ENCODE peak calls at places on chromosomes 6 and 20, in seven cellular contexts. U, F, K, L, R, G and W are unnamed samples.

GRCh38 chr6:168145747-168146596 is 67.0 kb upstream of the FRMD1 start:
- DNase-seq in U (no peak), F (no peak), K (no peak), L (no peak), R (no peak), G (no peak), W (peak)

GRCh38 chr6:95648636-95649035 is 71.3 kb downstream of the MANEA start:
- DNase-seq in U (no peak), F (no peak), K (no peak), L (no peak), R (no peak), G (no peak), W (no peak)

GRCh38 chr6:42118162-42119001 is 24.0 kb downstream of the C6orf132 start:
- DNase-seq in U (peak), F (no peak), K (no peak), L (peak), R (no peak), G (no peak), W (no peak)

GRCh38 chr6:47135772-47136171 is 93.6 kb upstream of the ADGRF1 start:
- DNase-seq in U (no peak), F (peak), K (peak), L (peak), R (no peak), G (no peak), W (no peak)

GRCh38 chr6:34031567-34032383 is 114.1 kb downstream of the GRM4 start:
- DNase-seq in U (no peak), F (no peak), K (no peak), L (no peak), R (no peak), G (no peak), W (no peak)

GRCh38 chr20:9758752-9759151 is 80.1 kb downstream of the PAK5 start:
- DNase-seq in U (no peak), F (no peak), K (no peak), L (no peak), R (no peak), G (no peak), W (no peak)

GRCh38 chr20:37596890-37597539 is 69.3 kb upstream of the BLCAP start:
- DNase-seq in U (no peak), F (no peak), K (no peak), L (no peak), R (no peak), G (no peak), W (no peak)

GRCh38 chr6:11848852-11849731 is 70.5 kb upstream of the ADTRP start:
- DNase-seq in U (no peak), F (no peak), K (peak), L (no peak), R (no peak), G (no peak), W (no peak)

GRCh38 chr6:73802366-73802765 is 106.4 kb downstream of the CD109 start:
- DNase-seq in U (no peak), F (no peak), K (peak), L (no peak), R (no peak), G (no peak), W (no peak)

GRCh38 chr6:25027221-25027916 is 91.6 kb upstream of the RIPOR2 start:
- DNase-seq in U (no peak), F (no peak), K (no peak), L (no peak), R (no peak), G (no peak), W (peak)

GRCh38 chr6:158026054-158026900 is 44.6 kb downstream of the SYNJ2 start:
- DNase-seq in U (peak), F (peak), K (peak), L (peak), R (no peak), G (peak), W (peak)

GRCh38 chr6:147287869-147288271 is 83.7 kb downstream of the STXBP5 start:
- DNase-seq in U (peak), F (peak), K (peak), L (peak), R (no peak), G (no peak), W (no peak)

GRCh38 chr6:136762022-136762975 is 30.0 kb downstream of the MAP3K5 start:
- DNase-seq in U (no peak), F (no peak), K (no peak), L (no peak), R (no peak), G (no peak), W (no peak)

GRCh38 chr20:47662483-47663353 is 122.6 kb downstream of the SULF2 start:
- DNase-seq in U (no peak), F (no peak), K (no peak), L (no peak), R (no peak), G (no peak), W (no peak)

GRCh38 chr6:154686162-154686561 is 47.1 kb upstream of the SCAF8 start:
- DNase-seq in U (no peak), F (no peak), K (no peak), L (no peak), R (no peak), G (no peak), W (no peak)

GRCh38 chr6:70724524-70724923 is 56.8 kb downstream of the SMAP1 start:
- DNase-seq in U (no peak), F (no peak), K (no peak), L (no peak), R (no peak), G (no peak), W (no peak)

GRCh38 chr20:48919882-48920526 is 1.5 kb upstream of the ARFGEF2 start:
- DNase-seq in U (peak), F (no peak), K (no peak), L (no peak), R (no peak), G (no peak), W (no peak)

GRCh38 chr6:18237167-18237566 is 27.2 kb downstream of the DEK start:
- DNase-seq in U (no peak), F (no peak), K (no peak), L (no peak), R (no peak), G (no peak), W (no peak)

GRCh38 chr6:139423970-139424667 is 49.7 kb upstream of the CITED2 start:
- DNase-seq in U (no peak), F (no peak), K (no peak), L (no peak), R (no peak), G (no peak), W (no peak)

GRCh38 chr6:35764238-35764896 is 12.0 kb upstream of the CLPSL2 start:
- DNase-seq in U (no peak), F (no peak), K (no peak), L (no peak), R (no peak), G (no peak), W (no peak)

GRCh38 chr6:45687570-45687969 is 309.8 kb upstream of the SUPT3H start:
- DNase-seq in U (no peak), F (no peak), K (no peak), L (no peak), R (no peak), G (no peak), W (no peak)

GRCh38 chr20:53274807-53275206 is 302.6 kb downstream of the TSHZ2 start:
- DNase-seq in U (no peak), F (no peak), K (no peak), L (no peak), R (no peak), G (no peak), W (no peak)

GRCh38 chr6:36843169-36843568 is 3.9 kb upstream of the CPNE5 start:
- DNase-seq in U (no peak), F (no peak), K (no peak), L (no peak), R (no peak), G (no peak), W (no peak)

GRCh38 chr6:87183687-87184086 is 28.3 kb downstream of the ZNF292 start:
- DNase-seq in U (no peak), F (peak), K (peak), L (peak), R (no peak), G (no peak), W (no peak)

GRCh38 chr6:75843401-75843800 is 94.4 kb downstream of the MYO6 start:
- DNase-seq in U (no peak), F (no peak), K (no peak), L (no peak), R (no peak), G (no peak), W (no peak)

GRCh38 chr20:60123652-60124051 is 165.4 kb downstream of the CDH26 start:
- DNase-seq in U (no peak), F (no peak), K (no peak), L (peak), R (no peak), G (no peak), W (no peak)

GRCh38 chr6:14732845-14733757 is 512.8 kb upstream of the JARID2 start:
- DNase-seq in U (peak), F (peak), K (peak), L (peak), R (no peak), G (no peak), W (no peak)

GRCh38 chr20:38129248-38129865 is 35.7 kb downstream of the TGM2 start:
- DNase-seq in U (no peak), F (no peak), K (no peak), L (no peak), R (no peak), G (no peak), W (no peak)

GRCh38 chr20:51287628-51288413 is 254.7 kb downstream of the NFATC2 start:
- DNase-seq in U (no peak), F (no peak), K (no peak), L (no peak), R (no peak), G (peak), W (no peak)

GRCh38 chr20:9458075-9458818 is 56.1 kb upstream of the LAMP5 start:
- DNase-seq in U (peak), F (peak), K (peak), L (peak), R (no peak), G (no peak), W (no peak)

GRCh38 chr20:49187330-49188100 is 619 bp downstream of the STAU1 start:
- DNase-seq in U (peak), F (no peak), K (no peak), L (no peak), R (peak), G (peak), W (no peak)

GRCh38 chr6:38248500-38249234 is 391.1 kb downstream of the BTBD9 start:
- DNase-seq in U (no peak), F (peak), K (peak), L (peak), R (no peak), G (no peak), W (no peak)

GRCh38 chr6:163338671-163339405 is 75.7 kb upstream of the QKI start:
- DNase-seq in U (peak), F (peak), K (peak), L (no peak), R (no peak), G (peak), W (no peak)

GRCh38 chr6:36349240-36349639 is 12.6 kb upstream of the BNIP5 start:
- DNase-seq in U (no peak), F (no peak), K (no peak), L (peak), R (no peak), G (peak), W (no peak)

GRCh38 chr6:127120109-127120786 is 1.8 kb downstream of the RSPO3 start:
- DNase-seq in U (no peak), F (no peak), K (no peak), L (no peak), R (peak), G (no peak), W (no peak)

GRCh38 chr6:169079650-169080049 is 174.0 kb downstream of the THBS2 start:
- DNase-seq in U (no peak), F (no peak), K (no peak), L (no peak), R (no peak), G (no peak), W (no peak)

DNA sequence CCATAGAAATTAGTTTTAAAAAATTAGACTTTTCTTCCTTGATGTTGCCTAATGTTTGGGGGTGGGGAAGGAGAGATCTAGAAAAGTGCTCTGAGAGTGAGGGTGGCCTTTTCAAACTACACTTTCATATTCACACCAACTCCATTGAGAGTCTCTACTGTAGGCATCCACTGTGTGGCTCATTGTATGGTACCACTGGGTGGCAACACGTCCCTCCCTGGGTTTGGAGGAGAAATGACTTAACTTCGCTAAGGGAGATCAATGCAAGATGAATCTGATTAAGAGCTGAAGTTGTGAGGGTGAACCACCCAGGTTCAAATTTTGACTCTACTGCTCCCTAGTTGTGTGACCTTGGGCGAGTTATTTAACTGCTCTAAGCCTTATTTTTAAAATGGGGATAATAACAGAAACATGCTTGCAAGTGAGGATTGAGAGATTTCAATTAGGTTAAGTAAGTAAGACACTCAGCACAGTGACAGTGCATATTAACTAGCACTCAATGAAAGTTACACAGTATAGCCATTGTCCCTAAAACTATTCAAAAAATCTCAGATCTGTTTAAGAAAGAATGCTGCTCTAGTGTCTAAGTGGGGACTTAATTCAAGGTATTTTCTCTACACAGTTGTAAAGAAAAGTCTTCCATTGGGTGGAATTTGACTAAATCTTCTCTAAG is 193.5 kb upstream of the CNR1 start:
- DNase-seq in U (no peak), F (no peak), K (no peak), L (no peak), R (no peak), G (no peak), W (no peak)
- TF ChIP-seq CTCF in U (no peak), F (no peak), K (no peak), L (no peak), R (no peak), G (no peak), W (no peak)

GRCh38 chr6:3884007-3884745 is 35.0 kb downstream of the FAM50B start:
- DNase-seq in U (no peak), F (peak), K (peak), L (peak), R (no peak), G (no peak), W (no peak)

GRCh38 chr6:3888153-3888957 is 39.2 kb downstream of the FAM50B start:
- DNase-seq in U (no peak), F (peak), K (no peak), L (peak), R (no peak), G (no peak), W (no peak)

GRCh38 chr6:3882865-3883264 is 33.7 kb downstream of the FAM50B start:
- DNase-seq in U (no peak), F (peak), K (peak), L (no peak), R (no peak), G (no peak), W (no peak)

GRCh38 chr6:3887150-3887700 is 38.1 kb downstream of the FAM50B start:
- DNase-seq in U (peak), F (peak), K (peak), L (peak), R (no peak), G (no peak), W (no peak)

DNA sequence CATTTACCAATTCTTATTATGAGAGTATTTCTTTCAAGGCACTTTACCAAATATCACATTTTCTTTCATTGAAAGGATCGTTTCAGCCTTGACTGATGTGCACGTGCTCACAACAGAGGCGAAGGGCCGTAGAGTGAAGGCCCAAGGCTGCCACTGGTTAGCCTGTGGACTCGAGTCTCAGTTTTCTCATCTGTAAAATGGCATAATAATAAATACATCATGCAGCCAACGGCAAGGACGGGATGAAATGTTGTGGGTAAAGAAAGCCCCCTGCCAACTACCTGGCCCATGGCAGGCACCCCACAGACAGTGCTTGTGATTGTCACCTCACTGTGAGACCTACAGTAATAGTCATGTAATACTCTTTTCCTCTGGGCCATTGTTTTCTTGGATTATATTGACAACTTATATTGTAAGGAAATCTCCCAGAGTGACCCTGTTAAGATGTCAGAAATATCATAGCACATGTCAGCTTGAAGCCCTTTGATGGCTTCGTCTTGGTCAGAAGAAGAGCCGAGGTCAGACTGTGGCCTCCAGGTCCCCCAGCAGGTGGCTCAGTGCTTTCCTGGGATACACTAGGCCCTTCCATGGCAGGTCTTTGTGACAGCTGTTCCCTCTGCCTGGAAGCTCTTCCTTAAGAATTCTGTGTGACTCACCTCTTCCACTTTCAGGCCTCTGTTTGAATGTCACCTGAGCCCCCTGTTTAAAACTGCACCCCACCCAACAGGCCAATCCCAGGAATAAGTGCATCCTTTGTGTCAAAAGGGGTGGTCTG is 36.3 kb downstream of the FAM50B start:
- DNase-seq in U (no peak), F (no peak), K (no peak), L (peak), R (no peak), G (no peak), W (no peak)
- TF ChIP-seq CTCF in U (no peak), F (no peak), K (no peak), L (peak), R (peak), G (no peak), W (no peak)

GRCh38 chr6:166514196-166514595 is 72.3 kb downstream of the RAMACL start:
- DNase-seq in U (no peak), F (no peak), K (peak), L (no peak), R (no peak), G (no peak), W (no peak)
- TF ChIP-seq CTCF in U (no peak), F (no peak), K (peak), L (peak), R (no peak), G (no peak), W (no peak)

GRCh38 chr6:108621117-108621516 is 60.4 kb downstream of the FOXO3 start:
- DNase-seq in U (peak), F (peak), K (peak), L (peak), R (no peak), G (peak), W (no peak)
- TF ChIP-seq CTCF in U (no peak), F (no peak), K (peak), L (no peak), R (no peak), G (no peak), W (no peak)

GRCh38 chr20:11271920-11272594 is 598.3 kb upstream of the JAG1 start:
- DNase-seq in U (no peak), F (no peak), K (no peak), L (no peak), R (no peak), G (no peak), W (no peak)

GRCh38 chr20:11275740-11276139 is 601.9 kb upstream of the JAG1 start:
- DNase-seq in U (no peak), F (no peak), K (no peak), L (no peak), R (no peak), G (no peak), W (no peak)

GRCh38 chr20:11277170-11277569 is 603.4 kb upstream of the JAG1 start:
- DNase-seq in U (no peak), F (no peak), K (no peak), L (no peak), R (no peak), G (no peak), W (no peak)

GRCh38 chr20:11271319-11271718 is 597.5 kb upstream of the JAG1 start:
- DNase-seq in U (no peak), F (no peak), K (no peak), L (no peak), R (no peak), G (no peak), W (no peak)

GRCh38 chr20:11274137-11274536 is 600.3 kb upstream of the JAG1 start:
- DNase-seq in U (peak), F (peak), K (peak), L (peak), R (no peak), G (no peak), W (no peak)
- TF ChIP-seq CTCF in U (peak), F (peak), K (peak), L (peak), R (peak), G (peak), W (no peak)

GRCh38 chr20:34473262-34473883 is 42.8 kb upstream of the DYNLRB1 start:
- DNase-seq in U (peak), F (peak), K (peak), L (peak), R (peak), G (peak), W (no peak)
- TF ChIP-seq CTCF in U (no peak), F (no peak), K (peak), L (peak), R (peak), G (peak), W (no peak)

GRCh38 chr6:22145823-22146379 is 150.9 kb downstream of the PRL start:
- DNase-seq in U (peak), F (peak), K (peak), L (no peak), R (no peak), G (peak), W (no peak)
- TF ChIP-seq CTCF in U (no peak), F (peak), K (peak), L (no peak), R (no peak), G (peak), W (no peak)

GRCh38 chr6:134826889-134827737 is 122.8 kb downstream of the ALDH8A1 start:
- DNase-seq in U (peak), F (peak), K (peak), L (peak), R (no peak), G (no peak), W (no peak)
- TF ChIP-seq CTCF in U (no peak), F (peak), K (no peak), L (no peak), R (no peak), G (no peak), W (no peak)